ENCODE peak calls at places on chromosomes 13 and 19, in ten cellular contexts. U is HFFc6; N is foreskin keratinocyte; T is NCI-H2081; Z is heart left ventricle; X is NCI-H1417; E is smooth muscle cell of the brain vasculature; H is GOT3; M is AG09319; K is stimulated activated CD4-positive, alpha-beta T cell treated with anti-CD3 and anti-CD28 coated beads, Interleukin-1b, Interleukin-23, amount 100 ng/mL, for 24 hours. P is an unnamed sample.

GRCh38 chr13:80873589-80873988 is 532.7 kb upstream of the SPRY2 start:
- DNase-seq in H (no peak), N (no peak), U (no peak), M (no peak), Z (no peak), E (no peak), X (no peak), K (no peak), T (no peak), P (no peak)

GRCh38 chr13:111337206-111337605 is 16.8 kb downstream of the TEX29 start:
- DNase-seq in H (no peak), T (no peak), M (peak), E (peak), X (no peak), N (peak), K (no peak), U (peak), Z (no peak), P (no peak)

GRCh38 chr13:36509369-36509768 is 77.1 kb downstream of the CCNA1 start:
- DNase-seq in N (no peak), T (no peak), M (no peak), U (no peak), H (no peak), X (no peak), K (no peak), Z (no peak), E (no peak), P (no peak)

GRCh38 chr13:28392428-28392827 is 102.5 kb downstream of the FLT1 start:
- DNase-seq in N (no peak), E (no peak), T (no peak), M (no peak), Z (no peak), U (no peak), K (no peak), H (no peak), X (no peak), P (no peak)

GRCh38 chr19:38209671-38210457 is 14.2 kb downstream of the DPF1 start:
- DNase-seq in H (no peak), T (peak), N (no peak), E (no peak), U (peak), X (peak), K (no peak), Z (peak), M (no peak), P (peak)

GRCh38 chr13:100280681-100281080 is 191.8 kb downstream of the PCCA start:
- DNase-seq in Z (no peak), E (no peak), T (no peak), H (no peak), N (peak), U (no peak), X (no peak), M (no peak), K (no peak), P (no peak)

GRCh38 chr19:571127-571974 is 1.0 kb upstream of the BSG start:
- DNase-seq in X (peak), U (peak), N (no peak), T (peak), Z (no peak), H (no peak), K (no peak), M (no peak), E (no peak), P (peak)

GRCh38 chr13:46641274-46642081 is 88.5 kb downstream of the LRCH1 start:
- DNase-seq in U (no peak), N (no peak), Z (peak), K (no peak), X (no peak), H (no peak), M (no peak), T (no peak), E (no peak), P (no peak)

GRCh38 chr13:104984296-104984818 is 1551.1 kb downstream of the EFNB2 start:
- DNase-seq in T (peak), K (no peak), E (peak), Z (peak), U (no peak), M (no peak), H (no peak), X (peak), N (peak), P (peak)

GRCh38 chr13:20136781-20137703 is 23.8 kb downstream of the GJA3 start:
- DNase-seq in E (no peak), T (no peak), M (no peak), K (no peak), U (no peak), N (no peak), H (no peak), X (peak), Z (no peak), P (no peak)

GRCh38 chr13:32585625-32586021 is 629 bp upstream of the PDS5B start:
- DNase-seq in M (no peak), E (no peak), U (no peak), H (no peak), K (no peak), T (no peak), Z (no peak), N (no peak), X (no peak), P (no peak)

P was measured in NCI-H2171.